ENCODE peak calls at places on chromosomes 11 and 22, in four cellular contexts. R is H1, K is body of pancreas, A is ovary. I is an unnamed sample.

GRCh38 chr22:41043727-41044126 is 48.7 kb upstream of the EP300 start:
- DNase-seq in R (no peak), K (no peak), A (no peak), I (no peak)

GRCh38 chr11:17547051-17547577 is at the start of gene OTOG:
- DNase-seq in R (peak), K (no peak), A (no peak), I (peak)

GRCh38 chr11:101866619-101867491 is 48.0 kb upstream of the CEP126 start:
- DNase-seq in R (no peak), K (no peak), A (no peak), I (no peak)

GRCh38 chr11:110971110-110971509 is 258.9 kb upstream of the ARHGAP20 start:
- DNase-seq in R (no peak), K (no peak), A (no peak), I (no peak)

GRCh38 chr22:33389927-33390326 is 331.7 kb upstream of the SYN3 start:
- DNase-seq in R (no peak), K (no peak), A (no peak), I (no peak)

GRCh38 chr11:69691449-69691848 is 12.4 kb downstream of the FGF19 start:
- DNase-seq in R (no peak), K (no peak), A (no peak), I (no peak)

GRCh38 chr11:126589492-126589803 is 234.0 kb downstream of the ST3GAL4 start:
- DNase-seq in R (no peak), K (no peak), A (no peak), I (no peak)

GRCh38 chr11:97336064-97336463 is 946.3 kb downstream of the JRKL start:
- DNase-seq in R (no peak), K (no peak), A (no peak), I (no peak)

GRCh38 chr11:132187814-132188213 is 817.4 kb downstream of the NTM start:
- DNase-seq in R (no peak), K (no peak), A (no peak), I (no peak)

GRCh38 chr11:12064954-12065280 is 45.5 kb upstream of the MICAL2 start:
- DNase-seq in R (no peak), K (no peak), A (no peak), I (no peak)

GRCh38 chr11:82750643-82751139 is 17.0 kb upstream of the FAM181B start:
- DNase-seq in R (no peak), K (no peak), A (no peak), I (no peak)

GRCh38 chr11:113249491-113249763 is 65.0 kb upstream of the TTC12 start:
- DNase-seq in R (no peak), K (no peak), A (no peak), I (no peak)

GRCh38 chr11:3234846-3235245 is 2.6 kb upstream of the MRGPRE start:
- DNase-seq in R (no peak), K (no peak), A (no peak), I (no peak)

GRCh38 chr11:92226331-92227232 is 2.0 kb downstream of the FAT3 start:
- DNase-seq in R (no peak), K (no peak), A (peak), I (no peak)

GRCh38 chr11:10305262-10305963 is 540 bp downstream of the ADM start:
- DNase-seq in R (no peak), K (peak), A (peak), I (no peak)

GRCh38 chr11:110939471-110939870 is 227.2 kb upstream of the ARHGAP20 start:
- DNase-seq in R (no peak), K (no peak), A (no peak), I (no peak)

GRCh38 chr11:281486-282161 is 3.4 kb downstream of the NLRP6 start:
- DNase-seq in R (no peak), K (no peak), A (no peak), I (peak)

GRCh38 chr11:279040-279965 is 1.1 kb downstream of the NLRP6 start:
- DNase-seq in R (no peak), K (no peak), A (no peak), I (peak)

GRCh38 chr11:278001-278951 is at the start of gene NLRP6:
- DNase-seq in R (no peak), K (no peak), A (no peak), I (peak)

GRCh38 chr11:280762-281485 is 2.7 kb downstream of the NLRP6 start:
- DNase-seq in R (no peak), K (no peak), A (no peak), I (peak)

DNA sequence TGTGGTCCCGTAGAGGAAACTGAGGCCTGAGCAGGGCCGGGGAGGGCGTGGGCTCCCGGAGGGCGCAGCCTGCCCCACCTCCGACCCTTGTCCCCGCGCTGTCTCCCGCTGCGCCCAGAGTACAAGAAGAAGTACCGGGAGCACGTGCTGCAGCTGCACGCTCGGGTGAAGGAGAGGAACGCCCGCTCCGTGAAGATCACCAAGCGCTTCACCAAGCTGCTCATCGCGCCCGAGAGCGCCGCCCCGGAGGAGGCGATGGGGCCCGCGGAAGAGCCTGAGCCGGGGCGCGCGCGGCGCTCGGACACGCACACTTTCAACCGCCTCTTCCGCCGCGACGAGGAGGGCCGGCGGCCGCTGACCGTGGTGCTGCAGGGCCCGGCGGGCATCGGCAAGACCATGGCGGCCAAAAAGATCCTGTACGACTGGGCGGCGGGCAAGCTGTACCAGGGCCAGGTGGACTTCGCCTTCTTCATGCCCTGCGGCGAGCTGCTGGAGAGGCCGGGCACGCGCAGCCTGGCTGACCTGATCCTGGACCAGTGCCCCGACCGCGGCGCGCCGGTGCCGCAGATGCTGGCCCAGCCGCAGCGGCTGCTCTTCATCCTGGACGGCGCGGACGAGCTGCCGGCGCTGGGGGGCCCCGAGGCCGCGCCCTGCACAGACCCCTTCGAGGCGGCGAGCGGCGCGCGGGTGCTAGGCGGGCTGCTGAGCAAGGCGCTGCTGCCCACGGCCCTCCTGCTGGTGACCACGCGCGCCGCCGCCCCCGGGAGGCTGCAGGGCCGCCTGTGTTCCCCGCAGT is 2.0 kb downstream of the NLRP6 start:
- DNase-seq in R (no peak), K (peak), A (no peak), I (peak)
- TF ChIP-seq POLR2A in R (no peak), K (no peak), A (no peak), I (no peak)

GRCh38 chr11:104467414-104467813 is 303.5 kb upstream of the PDGFD start:
- DNase-seq in R (no peak), K (no peak), A (no peak), I (no peak)
- TF ChIP-seq POLR2A in R (no peak), K (no peak), A (no peak), I (no peak)

GRCh38 chr11:121659811-121660210 is 207.0 kb upstream of the SORL1-AS1 start:
- DNase-seq in R (no peak), K (no peak), A (no peak), I (no peak)
- TF ChIP-seq POLR2A in R (no peak), K (no peak), A (no peak), I (no peak)

GRCh38 chr22:50672041-50672440 is 582 bp upstream of the SHANK3 start:
- DNase-seq in R (no peak), K (no peak), A (no peak), I (no peak)

GRCh38 chr22:50674127-50674493 is 1.5 kb downstream of the SHANK3 start:
- DNase-seq in R (no peak), K (no peak), A (no peak), I (no peak)

GRCh38 chr22:50673231-50674126 is 856 bp downstream of the SHANK3 start:
- DNase-seq in R (no peak), K (no peak), A (no peak), I (no peak)

GRCh38 chr22:50671641-50672040 is 982 bp upstream of the SHANK3 start:
- DNase-seq in R (no peak), K (no peak), A (no peak), I (no peak)

GRCh38 chr22:50672471-50673230 is at the start of gene SHANK3:
- DNase-seq in R (no peak), K (no peak), A (peak), I (no peak)
- TF ChIP-seq POLR2A in R (no peak), K (peak), A (no peak), I (no peak)

GRCh38 chr11:61972112-61972795 is 4.8 kb upstream of the FTH1 start:
- DNase-seq in R (no peak), K (no peak), A (no peak), I (no peak)

GRCh38 chr11:61972796-61973602 is 5.6 kb upstream of the FTH1 start:
- DNase-seq in R (no peak), K (peak), A (peak), I (no peak)

GRCh38 chr11:61969838-61970452 is 2.5 kb upstream of the FTH1 start:
- DNase-seq in R (no peak), K (no peak), A (no peak), I (no peak)

GRCh38 chr11:61969391-61969758 is 1.9 kb upstream of the FTH1 start:
- DNase-seq in R (no peak), K (no peak), A (no peak), I (no peak)

DNA sequence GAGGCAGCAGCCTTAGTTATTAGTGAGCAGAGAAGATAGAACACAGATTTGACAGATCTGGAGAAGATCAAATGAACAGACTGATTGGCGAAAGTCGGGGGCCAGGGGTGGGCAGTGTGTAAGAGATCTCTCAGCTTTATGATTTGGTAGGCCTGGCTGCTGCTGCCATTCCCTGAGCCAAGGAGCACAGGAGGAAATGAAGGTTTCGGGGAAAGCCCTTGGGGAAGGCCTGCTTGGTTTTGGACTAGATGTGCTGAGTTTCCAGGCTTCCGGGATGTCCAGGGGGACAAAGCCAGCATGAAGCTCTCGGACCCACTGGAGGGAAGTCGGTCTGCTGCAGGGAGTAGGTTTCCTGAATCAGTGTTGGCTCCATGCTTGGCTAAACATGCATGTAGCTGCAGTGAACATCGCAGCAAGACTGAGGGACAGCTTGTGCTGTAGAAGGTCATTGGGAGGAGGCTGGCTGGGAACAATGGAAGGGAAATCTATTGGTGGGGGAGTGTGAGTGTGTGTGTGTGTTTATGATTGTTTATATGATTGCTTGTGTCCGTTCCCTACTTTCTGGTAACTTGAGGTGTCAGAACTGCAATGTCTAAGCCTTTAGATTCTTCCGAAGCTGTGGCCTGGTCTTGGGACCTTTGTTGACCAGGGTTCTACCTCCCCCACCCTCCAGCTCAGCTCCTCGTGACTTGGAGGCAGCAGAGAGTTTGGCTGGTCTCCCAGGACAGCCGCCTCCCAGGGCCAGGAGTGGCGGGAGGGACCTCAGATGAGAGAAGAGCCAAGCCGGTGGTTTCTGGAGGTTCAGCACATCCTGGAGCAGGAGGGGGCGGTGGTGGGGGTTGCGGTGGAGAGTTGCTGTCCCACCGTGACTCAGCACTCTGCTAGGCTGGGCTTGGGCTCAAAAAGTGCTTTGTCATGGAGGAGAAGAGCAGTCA is 4.0 kb upstream of the FTH1 start:
- DNase-seq in R (peak), K (peak), A (peak), I (peak)
- TF ChIP-seq POLR2A in R (peak), K (peak), A (peak), I (no peak)

GRCh38 chr22:22023581-22024137 is 41.1 kb upstream of the TOP3B start:
- DNase-seq in R (no peak), K (no peak), A (no peak), I (no peak)

GRCh38 chr22:22024440-22024839 is 41.9 kb upstream of the TOP3B start:
- DNase-seq in R (no peak), K (no peak), A (no peak), I (no peak)

GRCh38 chr22:22027955-22028354 is 45.4 kb upstream of the TOP3B start:
- DNase-seq in R (no peak), K (no peak), A (no peak), I (no peak)

GRCh38 chr22:22025320-22026156 is 43.0 kb upstream of the TOP3B start:
- DNase-seq in R (no peak), K (no peak), A (no peak), I (no peak)

DNA sequence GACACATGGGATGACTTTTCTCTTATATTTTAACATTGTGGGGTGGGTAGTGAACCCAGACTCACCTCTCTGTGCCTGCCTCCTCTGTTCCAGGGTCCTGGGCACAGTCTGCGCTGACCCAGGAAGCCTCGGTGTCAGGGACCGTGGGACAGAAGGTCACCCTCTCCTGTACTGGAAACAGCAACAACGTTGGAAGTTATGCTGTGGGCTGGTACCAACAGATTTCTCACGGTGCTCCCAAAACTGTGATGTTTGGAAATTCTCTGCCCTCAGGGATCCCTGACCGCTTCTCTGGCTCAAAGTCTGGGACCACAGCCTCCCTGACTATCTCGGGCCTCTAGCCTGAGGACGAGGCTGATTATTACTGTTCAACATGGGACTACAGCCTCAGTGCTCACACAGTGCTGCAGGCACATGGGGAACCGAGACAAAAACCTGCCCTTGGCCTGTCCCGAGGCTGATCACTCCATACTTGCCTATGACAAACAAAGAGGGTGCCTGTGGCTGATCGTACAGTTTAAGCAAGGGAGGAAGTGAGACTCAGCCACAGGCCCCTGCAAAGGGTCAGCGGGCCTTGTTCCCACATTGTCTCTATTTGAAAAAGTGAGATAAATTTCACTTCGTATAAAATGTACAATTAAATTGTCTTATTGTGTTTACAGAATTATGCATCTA is 43.7 kb upstream of the TOP3B start:
- DNase-seq in R (no peak), K (no peak), A (no peak), I (no peak)
- TF ChIP-seq POLR2A in R (no peak), K (no peak), A (no peak), I (no peak)

GRCh38 chr11:46593550-46594382 is at the start of gene AMBRA1:
- DNase-seq in R (peak), K (peak), A (peak), I (peak)

GRCh38 chr11:46594383-46594718 is 528 bp upstream of the AMBRA1 start:
- DNase-seq in R (no peak), K (no peak), A (no peak), I (no peak)

GRCh38 chr11:46597609-46598219 is 3.9 kb upstream of the AMBRA1 start:
- DNase-seq in R (no peak), K (no peak), A (no peak), I (no peak)

GRCh38 chr11:46597155-46597554 is 3.3 kb upstream of the AMBRA1 start:
- DNase-seq in R (no peak), K (no peak), A (no peak), I (no peak)

GRCh38 chr11:46594785-46595184 is 962 bp upstream of the AMBRA1 start:
- DNase-seq in R (no peak), K (no peak), A (no peak), I (no peak)
- TF ChIP-seq POLR2A in R (no peak), K (no peak), A (no peak), I (no peak)

GRCh38 chr11:65858354-65859133 is 564 bp upstream of the CFL1 start:
- DNase-seq in R (no peak), K (no peak), A (no peak), I (no peak)
- TF ChIP-seq POLR2A in R (peak), K (no peak), A (no peak), I (no peak)

GRCh38 chr11:65552413-65552951 is 5.7 kb downstream of the LTBP3 start:
- DNase-seq in R (no peak), K (no peak), A (no peak), I (no peak)

GRCh38 chr11:65554057-65554818 is 3.9 kb downstream of the LTBP3 start:
- DNase-seq in R (no peak), K (no peak), A (no peak), I (no peak)

GRCh38 chr11:65551572-65552398 is 6.4 kb downstream of the LTBP3 start:
- DNase-seq in R (no peak), K (peak), A (no peak), I (no peak)

GRCh38 chr11:65554842-65555395 is 3.2 kb downstream of the LTBP3 start:
- DNase-seq in R (no peak), K (no peak), A (no peak), I (no peak)

DNA sequence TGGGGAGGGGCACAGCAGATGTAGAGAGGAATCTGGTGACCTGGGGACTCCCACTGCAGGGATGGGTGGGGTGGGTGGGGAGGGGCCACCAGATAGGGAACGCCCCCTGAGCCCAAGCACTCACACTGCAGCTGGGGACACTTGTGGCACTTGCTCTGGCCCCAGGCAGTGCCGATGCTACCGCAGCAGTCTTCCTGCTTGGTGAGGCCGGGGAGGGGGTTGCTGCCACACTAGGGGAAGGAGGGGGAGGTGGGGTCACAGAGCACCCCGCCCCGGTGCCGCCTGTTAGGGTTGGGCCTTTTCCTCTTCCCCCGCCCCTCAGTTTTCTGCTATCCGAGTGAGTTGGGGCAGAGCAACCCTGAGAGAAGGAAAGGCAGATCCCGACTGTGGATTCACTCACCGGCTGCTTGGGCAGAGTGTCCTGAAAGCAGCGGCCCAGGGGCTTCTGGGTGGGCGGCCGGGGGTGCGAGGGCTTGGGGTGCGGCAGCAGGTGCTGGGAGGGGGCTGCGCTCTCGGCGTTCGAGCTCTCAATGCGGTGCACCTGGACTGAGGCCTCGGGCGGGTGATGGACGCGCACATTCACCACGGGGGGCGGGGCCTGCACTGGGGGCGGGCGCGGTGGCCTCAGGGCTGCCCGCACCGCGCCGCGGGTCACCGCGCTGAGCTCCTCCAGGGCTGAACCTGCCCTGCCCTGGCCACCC is 4.7 kb downstream of the LTBP3 start:
- DNase-seq in R (no peak), K (no peak), A (no peak), I (no peak)
- TF ChIP-seq POLR2A in R (peak), K (no peak), A (no peak), I (no peak)